ENCODE peak calls at places on chromosomes 2 and 18, in seven cellular contexts. One of them, this sample, is unnamed.

GRCh38 chr18:59141294-59142068 is 1.8 kb downstream of the SEC11C start:
- DNase-seq in GM12878: no peak
- DNase-seq in K562: no peak
- DNase-seq in HepG2: peak; percentile 97
- DNase-seq in SK-N-SH: no peak
- DNase-seq in GM12891: no peak
- DNase-seq in H1: no peak
- DNase-seq in this sample: no peak

GRCh38 chr18:49628993-49629795 is 67.3 kb downstream of the LIPG start:
- DNase-seq in GM12891: no peak
- DNase-seq in H1: no peak
- DNase-seq in HepG2: peak; percentile 28
- DNase-seq in SK-N-SH: no peak
- DNase-seq in K562: no peak
- DNase-seq in GM12878: no peak
- DNase-seq in this sample: no peak

GRCh38 chr2:218397502-218398436 is 1.9 kb upstream of the CTDSP1 start:
- DNase-seq in GM12891: no peak
- DNase-seq in HepG2: peak; percentile 90
- DNase-seq in H1: peak; percentile 67
- DNase-seq in GM12878: peak; percentile 46
- DNase-seq in SK-N-SH: peak; percentile 44
- DNase-seq in K562: peak; percentile 67
- DNase-seq in this sample: peak; percentile 60

GRCh38 chr18:67001052-67001451 is 397.2 kb upstream of the CDH19 start:
- DNase-seq in SK-N-SH: peak; percentile 0
- DNase-seq in GM12891: no peak
- DNase-seq in K562: no peak
- DNase-seq in GM12878: no peak
- DNase-seq in HepG2: no peak
- DNase-seq in H1: no peak
- DNase-seq in this sample: no peak

GRCh38 chr2:231985823-231986261 is 24.3 kb downstream of the DIS3L2 start:
- DNase-seq in SK-N-SH: no peak
- DNase-seq in GM12878: no peak
- DNase-seq in K562: peak; percentile 31
- DNase-seq in H1: peak; percentile 53
- DNase-seq in GM12891: no peak
- DNase-seq in HepG2: no peak
- DNase-seq in this sample: no peak

GRCh38 chr2:183243760-183244159 is 119.5 kb downstream of the NUP35 start:
- DNase-seq in GM12891: no peak
- DNase-seq in SK-N-SH: no peak
- DNase-seq in HepG2: no peak
- DNase-seq in K562: no peak
- DNase-seq in GM12878: no peak
- DNase-seq in H1: no peak
- DNase-seq in this sample: no peak

GRCh38 chr2:223837290-223838061 is at the start of gene AP1S3:
- DNase-seq in H1: peak; percentile 86
- DNase-seq in GM12878: no peak
- DNase-seq in GM12891: peak; percentile 77
- DNase-seq in SK-N-SH: peak; percentile 90
- DNase-seq in HepG2: peak; percentile 69
- DNase-seq in K562: peak; percentile 60
- DNase-seq in this sample: peak; percentile 80

GRCh38 chr2:46364797-46365457 is 67.7 kb downstream of the EPAS1 start:
- DNase-seq in GM12891: peak; percentile 49
- DNase-seq in K562: peak; percentile 75
- DNase-seq in H1: no peak
- DNase-seq in GM12878: no peak
- DNase-seq in HepG2: peak; percentile 57
- DNase-seq in SK-N-SH: peak; percentile 80
- DNase-seq in this sample: no peak

GRCh38 chr2:174012347-174013309 is 47.5 kb upstream of the SP3 start:
- DNase-seq in GM12878: no peak
- DNase-seq in H1: peak; percentile 83
- DNase-seq in GM12891: peak; percentile 48
- DNase-seq in K562: no peak
- DNase-seq in HepG2: no peak
- DNase-seq in SK-N-SH: no peak
- DNase-seq in this sample: peak; percentile 56

GRCh38 chr2:110659248-110659647 is 18.6 kb downstream of the BUB1 start:
- DNase-seq in HepG2: no peak
- DNase-seq in SK-N-SH: no peak
- DNase-seq in K562: no peak
- DNase-seq in GM12891: no peak
- DNase-seq in GM12878: no peak
- DNase-seq in H1: no peak
- DNase-seq in this sample: no peak

GRCh38 chr2:201942525-201942924 is 91.1 kb upstream of the FZD7 start:
- DNase-seq in GM12878: no peak
- DNase-seq in SK-N-SH: no peak
- DNase-seq in K562: no peak
- DNase-seq in HepG2: no peak
- DNase-seq in H1: no peak
- DNase-seq in GM12891: no peak
- DNase-seq in this sample: no peak

GRCh38 chr18:22563098-22563707 is 145.5 kb upstream of the CTAGE1 start:
- DNase-seq in GM12891: peak; percentile 29
- DNase-seq in HepG2: peak; percentile 62
- DNase-seq in K562: peak; percentile 68
- DNase-seq in SK-N-SH: peak; percentile 56
- DNase-seq in H1: no peak
- DNase-seq in GM12878: peak; percentile 3
- DNase-seq in this sample: peak; percentile 25

GRCh38 chr18:54919412-54919811 is 39.8 kb downstream of the CCDC68 start:
- DNase-seq in HepG2: no peak
- DNase-seq in SK-N-SH: peak; percentile 39
- DNase-seq in H1: no peak
- DNase-seq in K562: no peak
- DNase-seq in GM12878: no peak
- DNase-seq in GM12891: no peak
- DNase-seq in this sample: no peak

GRCh38 chr2:108825254-108825653 is 38.7 kb downstream of the CCDC138 start:
- DNase-seq in HepG2: no peak
- DNase-seq in K562: no peak
- DNase-seq in SK-N-SH: no peak
- DNase-seq in H1: no peak
- DNase-seq in GM12891: no peak
- DNase-seq in GM12878: no peak
- DNase-seq in this sample: no peak

GRCh38 chr2:17228461-17228860 is 289.8 kb downstream of the RAD51AP2 start:
- DNase-seq in K562: no peak
- DNase-seq in GM12891: no peak
- DNase-seq in SK-N-SH: no peak
- DNase-seq in GM12878: no peak
- DNase-seq in HepG2: no peak
- DNase-seq in H1: no peak
- DNase-seq in this sample: no peak

GRCh38 chr2:16613475-16613874 is 52.2 kb downstream of the CYRIA start:
- DNase-seq in GM12891: no peak
- DNase-seq in K562: peak; percentile 21
- DNase-seq in SK-N-SH: peak; percentile 66
- DNase-seq in H1: no peak
- DNase-seq in GM12878: no peak
- DNase-seq in HepG2: peak; percentile 20
- DNase-seq in this sample: no peak

GRCh38 chr2:7612969-7613368 is 695.8 kb downstream of the RNF144A start:
- DNase-seq in K562: no peak
- DNase-seq in SK-N-SH: no peak
- DNase-seq in GM12891: no peak
- DNase-seq in GM12878: no peak
- DNase-seq in H1: no peak
- DNase-seq in HepG2: peak; percentile 20
- DNase-seq in this sample: no peak

GRCh38 chr2:128644156-128644555 is 325.5 kb upstream of the HS6ST1 start:
- DNase-seq in GM12891: no peak
- DNase-seq in K562: no peak
- DNase-seq in H1: peak; percentile 57
- DNase-seq in SK-N-SH: no peak
- DNase-seq in GM12878: no peak
- DNase-seq in HepG2: no peak
- DNase-seq in this sample: no peak

GRCh38 chr2:228082571-228082970 is 98.9 kb downstream of the SPHKAP start:
- DNase-seq in H1: no peak
- DNase-seq in GM12891: no peak
- DNase-seq in GM12878: no peak
- DNase-seq in SK-N-SH: no peak
- DNase-seq in K562: no peak
- DNase-seq in HepG2: no peak
- DNase-seq in this sample: no peak
- TF ChIP-seq TAF1 in H1: no peak
- TF ChIP-seq TAF1 in GM12891: no peak
- TF ChIP-seq TAF1 in GM12878: no peak
- TF ChIP-seq TAF1 in SK-N-SH: no peak
- TF ChIP-seq TAF1 in K562: no peak
- TF ChIP-seq TAF1 in HepG2: no peak
- TF ChIP-seq TAF1 in this sample: no peak

GRCh38 chr2:233251306-233252116 is at the start of gene ATG16L1:
- DNase-seq in SK-N-SH: peak; percentile 99
- DNase-seq in HepG2: peak; percentile 96
- DNase-seq in K562: peak; percentile 94
- DNase-seq in GM12878: peak; percentile 73
- DNase-seq in H1: peak; percentile 89
- DNase-seq in GM12891: peak; percentile 98
- DNase-seq in this sample: peak; percentile 99

GRCh38 chr2:233252227-233252626 is 754 bp downstream of the ATG16L1 start:
- DNase-seq in GM12891: no peak
- DNase-seq in SK-N-SH: no peak
- DNase-seq in HepG2: no peak
- DNase-seq in K562: no peak
- DNase-seq in GM12878: no peak
- DNase-seq in H1: no peak
- DNase-seq in this sample: no peak

GRCh38 chr2:233256048-233256447 is 4.6 kb downstream of the ATG16L1 start:
- DNase-seq in GM12878: no peak
- DNase-seq in HepG2: no peak
- DNase-seq in SK-N-SH: no peak
- DNase-seq in K562: no peak
- DNase-seq in H1: no peak
- DNase-seq in GM12891: no peak
- DNase-seq in this sample: no peak

GRCh38 chr2:233258211-233258610 is 6.7 kb downstream of the ATG16L1 start:
- DNase-seq in GM12891: no peak
- DNase-seq in GM12878: no peak
- DNase-seq in SK-N-SH: no peak
- DNase-seq in HepG2: no peak
- DNase-seq in H1: no peak
- DNase-seq in K562: no peak
- DNase-seq in this sample: no peak

DNA sequence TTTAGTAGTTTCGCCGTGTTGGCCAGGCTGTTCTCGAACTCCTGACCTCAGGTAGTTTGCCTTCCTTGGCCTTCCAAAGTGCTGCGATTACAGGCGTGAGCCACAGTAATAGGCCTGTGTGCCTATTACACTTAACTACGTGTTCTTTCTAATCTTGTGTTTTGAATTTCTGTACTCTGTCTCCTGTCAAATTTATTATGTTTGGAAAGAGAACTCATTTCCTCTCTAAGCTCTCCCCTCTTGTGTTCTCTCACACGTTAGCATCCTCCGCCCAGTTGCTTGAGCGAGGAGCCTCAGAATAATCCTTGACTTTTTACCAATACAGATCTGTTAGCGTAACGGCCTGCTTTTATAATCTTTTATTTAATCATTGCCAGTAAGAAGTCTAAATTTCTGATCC is 3.7 kb downstream of the ATG16L1 start:
- DNase-seq in K562: no peak
- DNase-seq in H1: no peak
- DNase-seq in GM12878: no peak
- DNase-seq in GM12891: no peak
- DNase-seq in SK-N-SH: no peak
- DNase-seq in HepG2: no peak
- DNase-seq in this sample: no peak
- TF ChIP-seq POLR2AphosphoS5 in K562: no peak
- TF ChIP-seq POLR2AphosphoS5 in H1: no peak
- TF ChIP-seq POLR2AphosphoS5 in GM12878: no peak
- TF ChIP-seq POLR2AphosphoS5 in GM12891: no peak
- TF ChIP-seq POLR2AphosphoS5 in SK-N-SH: no peak
- TF ChIP-seq POLR2AphosphoS5 in HepG2: no peak
- TF ChIP-seq POLR2AphosphoS5 in this sample: no peak

DNA sequence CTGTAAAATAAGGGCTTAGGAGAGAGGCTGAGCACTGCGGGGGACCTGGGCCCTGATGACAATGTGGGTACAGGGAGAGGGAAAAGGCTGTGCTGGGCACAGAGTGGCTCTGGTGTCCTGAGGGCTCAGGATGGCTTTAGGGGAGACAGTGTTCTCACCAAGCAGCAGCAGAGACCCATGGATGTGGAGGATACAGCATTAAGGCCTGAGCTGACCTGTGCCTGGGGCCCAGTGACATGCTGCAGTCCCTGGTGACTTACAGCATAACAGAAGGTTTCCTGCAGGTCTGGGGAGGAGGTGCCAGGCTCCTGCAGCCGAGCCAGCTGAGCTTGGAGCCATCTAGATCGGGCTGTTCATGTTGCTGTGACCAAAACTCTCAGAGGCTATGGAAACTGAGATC is 191.3 kb upstream of the SMAD2 start:
- DNase-seq in H1: no peak
- DNase-seq in K562: no peak
- DNase-seq in GM12878: no peak
- DNase-seq in HepG2: no peak
- DNase-seq in GM12891: no peak
- DNase-seq in SK-N-SH: no peak
- DNase-seq in this sample: no peak
- TF ChIP-seq TAF1 in H1: no peak
- TF ChIP-seq TAF1 in K562: no peak
- TF ChIP-seq TAF1 in GM12878: no peak
- TF ChIP-seq TAF1 in HepG2: no peak
- TF ChIP-seq TAF1 in GM12891: no peak
- TF ChIP-seq TAF1 in SK-N-SH: no peak
- TF ChIP-seq TAF1 in this sample: no peak

GRCh38 chr2:74513605-74514367 is 464 bp upstream of the TLX2 start:
- DNase-seq in GM12891: no peak
- DNase-seq in K562: no peak
- DNase-seq in GM12878: no peak
- DNase-seq in H1: peak; percentile 69
- DNase-seq in SK-N-SH: no peak
- DNase-seq in HepG2: no peak
- DNase-seq in this sample: no peak
- TF ChIP-seq POLR2AphosphoS5 in GM12891: no peak
- TF ChIP-seq POLR2AphosphoS5 in K562: no peak
- TF ChIP-seq POLR2AphosphoS5 in GM12878: no peak
- TF ChIP-seq POLR2AphosphoS5 in H1: no peak
- TF ChIP-seq POLR2AphosphoS5 in SK-N-SH: no peak
- TF ChIP-seq POLR2AphosphoS5 in HepG2: no peak
- TF ChIP-seq POLR2AphosphoS5 in this sample: no peak